ENCODE peak calls at places on chromosome 15, in six cellular contexts. One of them, this sample, is unnamed.

GRCh38 chr15:80849308-80849707 is 70.1 kb downstream of the CEMIP start:
- DNase-seq in effector CD4-positive, alpha-beta T cell: no peak
- DNase-seq in activated CD8-positive, alpha-beta memory T cell treated with anti-CD3 and anti-CD28 coated beads for 24 hours: no peak
- DNase-seq in adipocyte: peak; percentile 86
- DNase-seq in ascending aorta: no peak
- DNase-seq in HCT116: no peak
- DNase-seq in this sample: no peak

GRCh38 chr15:45307230-45307924 is 55.3 kb downstream of the SLC28A2 start:
- DNase-seq in effector CD4-positive, alpha-beta T cell: no peak
- DNase-seq in activated CD8-positive, alpha-beta memory T cell treated with anti-CD3 and anti-CD28 coated beads for 24 hours: no peak
- DNase-seq in adipocyte: peak; percentile 70
- DNase-seq in ascending aorta: no peak
- DNase-seq in HCT116: peak; percentile 32
- DNase-seq in this sample: peak; percentile 5

GRCh38 chr15:41115088-41115651 is 910 bp downstream of the INO80 start:
- DNase-seq in effector CD4-positive, alpha-beta T cell: no peak
- DNase-seq in activated CD8-positive, alpha-beta memory T cell treated with anti-CD3 and anti-CD28 coated beads for 24 hours: no peak
- DNase-seq in adipocyte: peak; percentile 55
- DNase-seq in ascending aorta: peak; percentile 14
- DNase-seq in HCT116: peak; percentile 37
- DNase-seq in this sample: peak; percentile 80

GRCh38 chr15:82530606-82531379 is 9.5 kb downstream of the RPS17 start:
- DNase-seq in effector CD4-positive, alpha-beta T cell: peak; percentile 64
- DNase-seq in activated CD8-positive, alpha-beta memory T cell treated with anti-CD3 and anti-CD28 coated beads for 24 hours: peak; percentile 89
- DNase-seq in adipocyte: peak; percentile 77
- DNase-seq in ascending aorta: no peak
- DNase-seq in HCT116: peak; percentile 73
- DNase-seq in this sample: peak; percentile 76

GRCh38 chr15:23039917-23040281 is 530 bp upstream of the TUBGCP5 start:
- DNase-seq in effector CD4-positive, alpha-beta T cell: no peak
- DNase-seq in activated CD8-positive, alpha-beta memory T cell treated with anti-CD3 and anti-CD28 coated beads for 24 hours: no peak
- DNase-seq in adipocyte: no peak
- DNase-seq in ascending aorta: no peak
- DNase-seq in HCT116: no peak
- DNase-seq in this sample: no peak

GRCh38 chr15:73564255-73564654 is 68.9 kb downstream of the NPTN start:
- DNase-seq in effector CD4-positive, alpha-beta T cell: no peak
- DNase-seq in activated CD8-positive, alpha-beta memory T cell treated with anti-CD3 and anti-CD28 coated beads for 24 hours: no peak
- DNase-seq in adipocyte: peak; percentile 60
- DNase-seq in ascending aorta: no peak
- DNase-seq in HCT116: peak; percentile 43
- DNase-seq in this sample: peak; percentile 12

GRCh38 chr15:88899251-88899650 is 3.9 kb upstream of the HAPLN3 start:
- DNase-seq in effector CD4-positive, alpha-beta T cell: no peak
- DNase-seq in activated CD8-positive, alpha-beta memory T cell treated with anti-CD3 and anti-CD28 coated beads for 24 hours: no peak
- DNase-seq in adipocyte: no peak
- DNase-seq in ascending aorta: no peak
- DNase-seq in HCT116: no peak
- DNase-seq in this sample: no peak

GRCh38 chr15:43249699-43250203 is 17.0 kb downstream of the TGM5 start:
- DNase-seq in effector CD4-positive, alpha-beta T cell: no peak
- DNase-seq in activated CD8-positive, alpha-beta memory T cell treated with anti-CD3 and anti-CD28 coated beads for 24 hours: no peak
- DNase-seq in adipocyte: peak; percentile 11
- DNase-seq in ascending aorta: no peak
- DNase-seq in HCT116: no peak
- DNase-seq in this sample: no peak

GRCh38 chr15:77696006-77696631 is 63.4 kb upstream of the LINGO1 start:
- DNase-seq in effector CD4-positive, alpha-beta T cell: no peak
- DNase-seq in activated CD8-positive, alpha-beta memory T cell treated with anti-CD3 and anti-CD28 coated beads for 24 hours: no peak
- DNase-seq in adipocyte: no peak
- DNase-seq in ascending aorta: no peak
- DNase-seq in HCT116: no peak
- DNase-seq in this sample: no peak

GRCh38 chr15:38512901-38513300 is 51.7 kb downstream of the RASGRP1 start:
- DNase-seq in effector CD4-positive, alpha-beta T cell: no peak
- DNase-seq in activated CD8-positive, alpha-beta memory T cell treated with anti-CD3 and anti-CD28 coated beads for 24 hours: no peak
- DNase-seq in adipocyte: no peak
- DNase-seq in ascending aorta: no peak
- DNase-seq in HCT116: no peak
- DNase-seq in this sample: no peak

GRCh38 chr15:83380682-83381081 is 66.5 kb upstream of the SH3GL3 start:
- DNase-seq in effector CD4-positive, alpha-beta T cell: no peak
- DNase-seq in activated CD8-positive, alpha-beta memory T cell treated with anti-CD3 and anti-CD28 coated beads for 24 hours: peak; percentile 60
- DNase-seq in adipocyte: peak; percentile 18
- DNase-seq in ascending aorta: no peak
- DNase-seq in HCT116: peak; percentile 69
- DNase-seq in this sample: peak; percentile 44

GRCh38 chr15:45457215-45457614 is 65.3 kb downstream of the SLC30A4 start:
- DNase-seq in effector CD4-positive, alpha-beta T cell: no peak
- DNase-seq in activated CD8-positive, alpha-beta memory T cell treated with anti-CD3 and anti-CD28 coated beads for 24 hours: no peak
- DNase-seq in adipocyte: peak; percentile 13
- DNase-seq in ascending aorta: no peak
- DNase-seq in HCT116: no peak
- DNase-seq in this sample: no peak

GRCh38 chr15:89492934-89493631 is 3.3 kb downstream of the RHCG start:
- DNase-seq in effector CD4-positive, alpha-beta T cell: no peak
- DNase-seq in activated CD8-positive, alpha-beta memory T cell treated with anti-CD3 and anti-CD28 coated beads for 24 hours: peak; percentile 32
- DNase-seq in adipocyte: no peak
- DNase-seq in ascending aorta: no peak
- DNase-seq in HCT116: no peak
- DNase-seq in this sample: no peak

GRCh38 chr15:56959318-56959648 is 40.8 kb downstream of the TCF12 start:
- DNase-seq in effector CD4-positive, alpha-beta T cell: no peak
- DNase-seq in activated CD8-positive, alpha-beta memory T cell treated with anti-CD3 and anti-CD28 coated beads for 24 hours: no peak
- DNase-seq in adipocyte: no peak
- DNase-seq in ascending aorta: no peak
- DNase-seq in HCT116: no peak
- DNase-seq in this sample: no peak

GRCh38 chr15:68430471-68431036 is 1.4 kb downstream of the ITGA11 start:
- DNase-seq in effector CD4-positive, alpha-beta T cell: no peak
- DNase-seq in activated CD8-positive, alpha-beta memory T cell treated with anti-CD3 and anti-CD28 coated beads for 24 hours: peak; percentile 41
- DNase-seq in adipocyte: no peak
- DNase-seq in ascending aorta: no peak
- DNase-seq in HCT116: no peak
- DNase-seq in this sample: no peak

GRCh38 chr15:62648954-62649353 is 393.6 kb upstream of the TPM1 start:
- DNase-seq in effector CD4-positive, alpha-beta T cell: no peak
- DNase-seq in activated CD8-positive, alpha-beta memory T cell treated with anti-CD3 and anti-CD28 coated beads for 24 hours: no peak
- DNase-seq in adipocyte: peak; percentile 29
- DNase-seq in ascending aorta: no peak
- DNase-seq in HCT116: peak; percentile 18
- DNase-seq in this sample: no peak

GRCh38 chr15:40855706-40856234 is 11.9 kb downstream of the SPINT1 start:
- DNase-seq in effector CD4-positive, alpha-beta T cell: no peak
- DNase-seq in activated CD8-positive, alpha-beta memory T cell treated with anti-CD3 and anti-CD28 coated beads for 24 hours: no peak
- DNase-seq in adipocyte: no peak
- DNase-seq in ascending aorta: no peak
- DNase-seq in HCT116: no peak
- DNase-seq in this sample: no peak

GRCh38 chr15:57862761-57863160 is 156.2 kb downstream of the POLR2M start:
- DNase-seq in effector CD4-positive, alpha-beta T cell: no peak
- DNase-seq in activated CD8-positive, alpha-beta memory T cell treated with anti-CD3 and anti-CD28 coated beads for 24 hours: no peak
- DNase-seq in adipocyte: no peak
- DNase-seq in ascending aorta: no peak
- DNase-seq in HCT116: no peak
- DNase-seq in this sample: no peak

GRCh38 chr15:31200735-31201151 is 99.2 kb upstream of the TRPM1 start:
- DNase-seq in effector CD4-positive, alpha-beta T cell: peak; percentile 52
- DNase-seq in activated CD8-positive, alpha-beta memory T cell treated with anti-CD3 and anti-CD28 coated beads for 24 hours: peak; percentile 74
- DNase-seq in adipocyte: peak; percentile 6
- DNase-seq in ascending aorta: no peak
- DNase-seq in HCT116: no peak
- DNase-seq in this sample: peak; percentile 78

GRCh38 chr15:28132524-28133275 is 33.6 kb upstream of the OCA2 start:
- DNase-seq in effector CD4-positive, alpha-beta T cell: no peak
- DNase-seq in activated CD8-positive, alpha-beta memory T cell treated with anti-CD3 and anti-CD28 coated beads for 24 hours: peak; percentile 24
- DNase-seq in adipocyte: peak; percentile 60
- DNase-seq in ascending aorta: no peak
- DNase-seq in HCT116: no peak
- DNase-seq in this sample: no peak

GRCh38 chr15:101011582-101011981 is 92.4 kb downstream of the LRRK1 start:
- DNase-seq in effector CD4-positive, alpha-beta T cell: no peak
- DNase-seq in activated CD8-positive, alpha-beta memory T cell treated with anti-CD3 and anti-CD28 coated beads for 24 hours: peak; percentile 24
- DNase-seq in adipocyte: no peak
- DNase-seq in ascending aorta: no peak
- DNase-seq in HCT116: no peak
- DNase-seq in this sample: peak; percentile 41